ENCODE peak calls at places on chromosomes 1 and 21, in ten cellular contexts. E, Y, V, M, X, D, S, R, B and W are unnamed samples.

GRCh38 chr1:36172017-36172747 is 16.2 kb downstream of the MAP7D1 start:
- DNase-seq in S (no peak), R (no peak), Y (no peak), M (no peak), E (no peak), X (no peak), B (no peak), V (no peak), D (no peak), W (no peak)

GRCh38 chr1:155000475-155000724 is 2.2 kb upstream of the ZBTB7B start:
- DNase-seq in D (no peak), E (no peak), B (no peak), Y (no peak), X (no peak), S (no peak), R (no peak), V (no peak), M (peak; percentile 48), W (no peak)

GRCh38 chr1:59775480-59775879 is 39.3 kb upstream of the HOOK1 start:
- DNase-seq in S (no peak), M (no peak), B (no peak), X (no peak), E (no peak), Y (no peak), D (no peak), R (no peak), V (no peak), W (peak; percentile 61)

GRCh38 chr1:184255560-184255959 is 131.3 kb upstream of the C1orf21 start:
- DNase-seq in B (no peak), E (no peak), Y (no peak), D (no peak), V (no peak), S (no peak), M (no peak), R (no peak), X (no peak), W (no peak)

GRCh38 chr1:81731989-81732388 is 68.7 kb upstream of the ADGRL2 start:
- DNase-seq in R (no peak), X (no peak), S (no peak), Y (no peak), V (peak; percentile 38), B (no peak), E (no peak), D (peak; percentile 14), M (peak; percentile 64), W (no peak)

GRCh38 chr1:29569971-29570634 is 333.8 kb downstream of the PTPRU start:
- DNase-seq in D (no peak), M (peak; percentile 90), X (no peak), Y (no peak), B (no peak), V (peak; percentile 97), S (no peak), E (peak; percentile 74), R (peak; percentile 39), W (no peak)

GRCh38 chr1:87600848-87601247 is 272.2 kb downstream of the LMO4 start:
- DNase-seq in M (no peak), S (no peak), V (peak; percentile 1), R (no peak), B (no peak), D (no peak), Y (no peak), X (no peak), E (peak; percentile 4), W (no peak)

GRCh38 chr1:17569200-17570139 is 30.0 kb downstream of the ARHGEF10L start:
- DNase-seq in R (peak; percentile 97), E (peak; percentile 70), B (no peak), Y (no peak), X (no peak), S (peak; percentile 83), V (peak; percentile 88), M (peak; percentile 54), D (no peak), W (no peak)

GRCh38 chr1:47438321-47439150 is 692 bp downstream of the FOXD2 start:
- DNase-seq in M (no peak), R (no peak), Y (no peak), V (no peak), B (no peak), E (no peak), D (no peak), S (peak; percentile 74), X (peak; percentile 31), W (no peak)

GRCh38 chr1:206829875-206830274 is 35.5 kb upstream of the IL20 start:
- DNase-seq in X (no peak), M (no peak), V (no peak), Y (no peak), R (no peak), D (no peak), B (no peak), E (no peak), S (no peak), W (no peak)

GRCh38 chr21:39444406-39445145 is 1.0 kb downstream of the LCA5L start:
- DNase-seq in M (peak; percentile 5), R (no peak), E (no peak), S (peak; percentile 57), Y (no peak), V (peak; percentile 45), X (no peak), D (no peak), B (no peak), W (no peak)

GRCh38 chr1:203124546-203125317 is 2.8 kb upstream of the ADORA1 start:
- DNase-seq in E (no peak), D (no peak), B (no peak), M (no peak), X (no peak), S (peak; percentile 40), R (no peak), V (peak; percentile 78), Y (no peak), W (no peak)

GRCh38 chr1:108199231-108199657 is 899 bp downstream of the SLC25A24 start:
- DNase-seq in D (peak; percentile 44), M (peak; percentile 71), X (no peak), R (peak; percentile 17), V (peak; percentile 48), E (peak; percentile 16), B (peak; percentile 33), S (peak; percentile 62), Y (no peak), W (no peak)

GRCh38 chr1:226309398-226310122 is 596 bp upstream of the LIN9 start:
- DNase-seq in Y (peak; percentile 52), X (no peak), D (no peak), S (no peak), V (peak; percentile 22), R (no peak), B (no peak), E (no peak), M (peak; percentile 41), W (peak; percentile 40)

GRCh38 chr1:203475012-203475981 is at the start of gene PRELP:
- DNase-seq in M (peak; percentile 34), S (peak; percentile 90), B (peak; percentile 63), Y (no peak), E (no peak), D (peak; percentile 86), V (no peak), R (no peak), X (no peak), W (no peak)

GRCh38 chr1:154595621-154596020 is 12.4 kb downstream of the ADAR start:
- DNase-seq in R (no peak), Y (no peak), E (no peak), V (no peak), M (no peak), B (no peak), X (no peak), S (no peak), D (no peak), W (no peak)

GRCh38 chr1:18588093-18588492 is 42.6 kb upstream of the PAX7 start:
- DNase-seq in V (no peak), B (no peak), S (no peak), X (no peak), M (no peak), E (no peak), Y (no peak), R (no peak), D (no peak), W (no peak)

GRCh38 chr1:156813750-156814570 is 2.7 kb downstream of the SH2D2A start:
- DNase-seq in Y (peak; percentile 60), D (peak; percentile 92), V (no peak), B (peak; percentile 72), R (no peak), M (peak; percentile 64), X (peak; percentile 59), S (peak; percentile 93), E (no peak), W (no peak)

GRCh38 chr1:1228187-1228586 is 3.6 kb downstream of the SDF4 start:
- DNase-seq in R (no peak), Y (no peak), V (no peak), D (no peak), M (no peak), X (no peak), E (no peak), B (no peak), S (no peak), W (no peak)

GRCh38 chr1:52266507-52266906 is 99.5 kb downstream of the CC2D1B start:
- DNase-seq in B (no peak), V (no peak), R (no peak), D (peak; percentile 7), Y (no peak), X (no peak), S (no peak), E (no peak), M (no peak), W (no peak)

GRCh38 chr1:203534526-203534925 is 40.6 kb downstream of the OPTC start:
- DNase-seq in B (no peak), R (peak; percentile 89), Y (no peak), S (no peak), D (no peak), V (peak; percentile 97), X (no peak), E (peak; percentile 58), M (no peak), W (no peak)

GRCh38 chr21:36628096-36628495 is 70.8 kb upstream of the SIM2 start:
- DNase-seq in R (no peak), B (no peak), V (no peak), X (no peak), Y (no peak), M (no peak), D (no peak), E (no peak), S (no peak), W (no peak)

GRCh38 chr1:82565546-82565945 is 764.8 kb downstream of the ADGRL2 start:
- DNase-seq in Y (no peak), B (no peak), D (peak; percentile 19), S (no peak), M (peak; percentile 63), R (peak; percentile 42), V (peak; percentile 77), X (no peak), E (peak; percentile 1), W (no peak)

GRCh38 chr1:47192458-47193384 is 2.9 kb upstream of the PDZK1IP1 start:
- DNase-seq in D (peak; percentile 91), E (peak; percentile 41), M (peak; percentile 85), V (peak; percentile 45), S (peak; percentile 96), B (peak; percentile 98), R (no peak), Y (peak; percentile 35), X (peak; percentile 46), W (peak; percentile 57)

GRCh38 chr21:29053011-29053553 is 20.4 kb downstream of the CCT8 start:
- DNase-seq in D (no peak), V (no peak), B (no peak), E (no peak), Y (no peak), M (no peak), X (no peak), S (no peak), R (no peak), W (no peak)

GRCh38 chr1:248853023-248853422 is 5.9 kb downstream of the ZNF692 start:
- DNase-seq in V (no peak), X (no peak), R (no peak), D (no peak), B (no peak), E (no peak), Y (no peak), M (no peak), S (peak; percentile 34), W (no peak)

GRCh38 chr1:91137173-91137852 is 115.5 kb upstream of the ZNF644 start:
- DNase-seq in S (no peak), V (no peak), M (no peak), Y (no peak), E (no peak), R (no peak), B (no peak), D (no peak), X (no peak), W (no peak)

GRCh38 chr21:44035244-44035643 is 23.1 kb downstream of the TRAPPC10 start:
- DNase-seq in E (no peak), S (no peak), B (no peak), M (no peak), V (no peak), D (no peak), R (no peak), X (no peak), Y (no peak), W (no peak)